ENCODE peak calls at places on chromosomes 11 and 22, in ten cellular contexts. E is fibroblast of lung, J is PC-3, M is IMR-90, N is K562, S is endothelial cell of umbilical vein, C is mesenchymal stem cell, L is MM.1S, G is neuronal stem cell, R is hepatocyte. Q is an unnamed sample.

GRCh38 chr11:34356918-34357645 is 728 bp downstream of the ABTB2 start:
- DNase-seq in E (peak; percentile 74), M (peak; percentile 51), R (peak; percentile 76), L (peak; percentile 27), J (peak; percentile 52), N (peak; percentile 16), S (peak; percentile 52), C (peak; percentile 78), G (peak; percentile 54), Q (no peak)

GRCh38 chr11:20483931-20484330 is 96.4 kb downstream of the PRMT3 start:
- DNase-seq in M (peak; percentile 3), C (no peak), L (no peak), E (peak; percentile 12), R (no peak), N (no peak), J (no peak), S (peak; percentile 22), G (no peak), Q (no peak)

GRCh38 chr11:118658372-118659313 is 20.8 kb downstream of the TREH start:
- DNase-seq in L (no peak), N (peak; percentile 34), E (peak; percentile 26), J (peak; percentile 20), G (no peak), S (peak; percentile 21), C (peak; percentile 37), M (no peak), R (no peak), Q (no peak)

GRCh38 chr11:8261921-8262551 is 1.6 kb downstream of the LMO1 start:
- DNase-seq in E (no peak), J (no peak), S (no peak), M (no peak), R (no peak), N (no peak), C (no peak), L (no peak), G (no peak), Q (no peak)

GRCh38 chr11:59186130-59186594 is 14.2 kb downstream of the DTX4 start:
- DNase-seq in G (no peak), R (peak; percentile 85), N (peak; percentile 84), J (peak; percentile 76), M (no peak), S (peak; percentile 3), L (no peak), C (no peak), E (no peak), Q (peak; percentile 33)

GRCh38 chr22:46245515-46245914 is 4.6 kb downstream of the CDPF1 start:
- DNase-seq in G (no peak), M (no peak), S (no peak), J (no peak), N (no peak), R (no peak), E (no peak), C (no peak), L (no peak), Q (no peak)

GRCh38 chr11:103587951-103588788 is 448.3 kb upstream of the DDI1 start:
- DNase-seq in N (no peak), J (peak; percentile 13), E (peak; percentile 29), R (peak; percentile 12), M (no peak), S (peak; percentile 90), L (no peak), G (no peak), C (no peak), Q (no peak)

GRCh38 chr11:16086229-16086628 is 270.1 kb downstream of the SOX6 start:
- DNase-seq in C (no peak), L (no peak), J (no peak), S (no peak), G (peak; percentile 85), M (no peak), N (no peak), E (peak; percentile 45), R (no peak), Q (no peak)

GRCh38 chr11:71324788-71325417 is 72.5 kb upstream of the SHANK2 start:
- DNase-seq in L (no peak), E (no peak), J (no peak), G (no peak), R (no peak), C (no peak), S (no peak), M (no peak), N (no peak), Q (no peak)

GRCh38 chr22:38317237-38317994 is at the start of gene CSNK1E:
- DNase-seq in E (peak; percentile 59), C (peak; percentile 73), J (peak; percentile 57), N (peak; percentile 84), L (peak; percentile 78), M (peak; percentile 33), S (peak; percentile 47), G (peak; percentile 69), R (peak; percentile 94), Q (peak; percentile 77)

GRCh38 chr11:65425971-65426838 is 3.6 kb downstream of the NEAT1 start:
- DNase-seq in S (peak; percentile 70), E (peak; percentile 88), J (peak; percentile 89), R (peak; percentile 49), N (no peak), G (no peak), M (peak; percentile 89), C (peak; percentile 88), L (peak; percentile 87), Q (no peak)

GRCh38 chr11:77148963-77149715 is 21.1 kb downstream of the MYO7A start:
- DNase-seq in M (no peak), G (no peak), C (no peak), L (no peak), N (no peak), E (no peak), R (no peak), S (no peak), J (no peak), Q (no peak)

GRCh38 chr11:120473486-120473885 is 38.1 kb upstream of the GRIK4 start:
- DNase-seq in L (no peak), R (no peak), S (no peak), N (no peak), J (no peak), G (no peak), C (no peak), E (no peak), M (no peak), Q (no peak)
- H3K27ac ChIP-seq in L (no peak overlapping the region), R (no peak overlapping the region), S (no peak overlapping the region), N (no peak overlapping the region), J (no peak overlapping the region), G (no peak overlapping the region), C (no peak overlapping the region), E (no peak overlapping the region), M (no peak overlapping the region), Q (no peak overlapping the region)

DNA sequence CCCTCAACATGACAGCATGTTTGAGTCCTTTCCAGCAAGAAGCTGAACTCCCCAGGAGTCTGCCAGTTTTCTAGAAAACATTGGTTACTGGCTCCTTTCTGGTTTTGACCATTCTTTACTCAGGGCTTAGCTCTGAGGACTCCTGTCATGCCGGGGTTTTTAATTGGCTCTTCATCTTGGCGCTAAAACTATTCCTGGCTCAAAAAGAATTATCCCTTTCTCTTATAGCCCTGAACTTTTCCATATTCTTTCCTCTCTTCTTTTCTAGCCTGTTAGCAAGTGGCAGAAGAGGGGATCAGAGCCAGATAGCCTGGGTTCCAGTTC is 59.7 kb downstream of the TRAF6 start:
- DNase-seq in R (no peak), L (no peak), G (no peak), M (no peak), N (no peak), E (no peak), S (no peak), C (peak; percentile 9), J (no peak), Q (no peak)
- H2AFZ ChIP-seq in R (no peak overlapping the region), L (no peak overlapping the region), G (no peak overlapping the region), M (peak overlapping the region; percentile 80), N (no peak overlapping the region), E (peak overlapping the region; percentile 77), S (no peak overlapping the region), C (no peak overlapping the region), J (no peak overlapping the region), Q (peak overlapping the region; percentile 42)

DNA sequence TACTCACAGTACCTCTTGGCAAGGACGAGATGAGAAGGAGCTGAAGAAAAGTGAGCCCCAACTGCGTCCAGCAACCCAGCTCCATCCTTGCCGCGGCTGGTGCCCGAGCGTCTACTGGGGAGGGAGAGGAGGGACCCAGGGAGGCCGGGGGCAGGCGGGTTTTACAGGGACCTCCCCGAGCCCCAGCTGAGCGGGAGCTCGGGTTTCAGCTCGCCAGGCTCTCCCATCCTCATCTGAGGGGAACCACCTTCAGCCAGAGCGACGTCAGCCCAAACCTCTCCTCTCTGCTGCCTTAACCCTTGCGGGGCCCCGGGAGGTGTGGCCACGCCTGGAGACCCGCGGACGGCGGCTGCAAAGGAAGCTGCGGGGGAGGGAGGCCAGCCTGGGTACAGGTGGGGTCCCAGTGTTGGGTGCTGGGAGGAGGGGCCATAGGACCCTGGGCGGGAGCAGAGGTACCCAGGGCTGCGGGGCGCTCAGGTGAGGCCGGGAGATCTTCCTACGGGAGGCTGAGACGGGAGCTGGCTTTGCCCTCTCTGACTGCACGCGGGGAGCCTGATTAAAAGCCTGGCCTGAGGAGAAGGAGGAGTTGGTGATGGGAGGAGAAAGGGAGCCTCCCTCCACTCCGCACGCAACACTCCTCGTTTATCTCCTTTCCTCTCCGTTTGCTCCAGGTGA is at the start of gene PAMR1:
- DNase-seq in E (peak; percentile 76), N (no peak), C (peak; percentile 82), S (no peak), M (peak; percentile 90), J (no peak), G (peak; percentile 58), L (peak; percentile 36), R (peak; percentile 75), Q (peak; percentile 4)
- H3K27ac ChIP-seq in E (peak within 1 kb of the TSS; percentile 70), N (no peak within 1 kb of the TSS), C (no peak within 1 kb of the TSS), S (no peak within 1 kb of the TSS), M (peak within 1 kb of the TSS; percentile 91), J (no peak within 1 kb of the TSS), G (peak within 1 kb of the TSS; percentile 12), L (no peak within 1 kb of the TSS), R (peak within 1 kb of the TSS; percentile 12), Q (no peak within 1 kb of the TSS)

GRCh38 chr11:1076061-1076665 is 1.5 kb downstream of the MUC2 start:
- DNase-seq in N (no peak), L (no peak), J (no peak), C (no peak), M (no peak), R (no peak), S (no peak), E (no peak), G (no peak), Q (no peak)

GRCh38 chr11:1077033-1077416 is 2.4 kb downstream of the MUC2 start:
- DNase-seq in S (no peak), E (no peak), N (no peak), G (no peak), C (no peak), R (no peak), J (no peak), L (no peak), M (no peak), Q (no peak)

GRCh38 chr11:1078191-1078601 is 3.5 kb downstream of the MUC2 start:
- DNase-seq in N (no peak), G (no peak), C (no peak), M (no peak), L (no peak), R (no peak), S (no peak), E (no peak), J (no peak), Q (no peak)

GRCh38 chr11:1075341-1075911 is 752 bp downstream of the MUC2 start:
- DNase-seq in R (no peak), E (no peak), J (no peak), N (no peak), M (no peak), G (no peak), C (no peak), S (no peak), L (no peak), Q (no peak)

GRCh38 chr11:1077417-1078119 is 2.9 kb downstream of the MUC2 start:
- DNase-seq in M (no peak), L (no peak), E (no peak), R (no peak), S (no peak), C (no peak), G (no peak), N (no peak), J (no peak), Q (no peak)
- H2AFZ ChIP-seq in M (no peak overlapping the region), L (no peak overlapping the region), E (no peak overlapping the region), R (no peak overlapping the region), S (no peak overlapping the region), C (no peak overlapping the region), G (no peak overlapping the region), N (no peak overlapping the region), J (no peak overlapping the region), Q (no peak overlapping the region)